ENCODE peak calls at places on chromosomes 12 and 14, in eight cellular contexts. N is right lobe of liver; L is RCC 7860; V is neural crest cell; K is activated T-cell treated with anti-CD3 and anti-CD28 coated beads, Interleukin-2, amount 50 U/mL, for 72 hours; R is endothelial cell; C is sigmoid colon; H is GM04504. W is an unnamed sample.

GRCh38 chr12:29717540-29718100 is 66.1 kb downstream of the TMTC1 start:
- DNase-seq in L (no peak), N (no peak), V (no peak), R (no peak), K (no peak), H (no peak), C (no peak), W (no peak)

GRCh38 chr12:47413806-47414205 is 292.0 kb downstream of the RPAP3 start:
- DNase-seq in K (no peak), L (no peak), N (no peak), V (no peak), C (no peak), R (no peak), H (peak), W (no peak)

GRCh38 chr14:65622703-65623102 is 210.2 kb downstream of the FUT8 start:
- DNase-seq in H (no peak), C (no peak), R (no peak), K (no peak), N (no peak), V (no peak), L (no peak), W (no peak)

GRCh38 chr12:79691299-79692248 is 810 bp upstream of the PAWR start:
- DNase-seq in L (peak), V (no peak), C (no peak), R (no peak), K (no peak), N (no peak), H (no peak), W (peak)

GRCh38 chr14:67719866-67720265 is 18.2 kb downstream of the RDH12 start:
- DNase-seq in L (no peak), N (no peak), H (no peak), C (no peak), R (no peak), K (no peak), V (no peak), W (no peak)

GRCh38 chr12:111010061-111010460 is 89.7 kb upstream of the MYL2 start:
- DNase-seq in R (no peak), H (no peak), V (no peak), N (no peak), L (no peak), C (no peak), K (no peak), W (no peak)

GRCh38 chr12:6264402-6265037 is 46.0 kb upstream of the PLEKHG6 start:
- DNase-seq in R (no peak), V (no peak), K (no peak), L (no peak), H (no peak), C (no peak), N (peak), W (no peak)

GRCh38 chr12:40837891-40838424 is 145.7 kb downstream of the CNTN1 start:
- DNase-seq in R (no peak), K (no peak), H (no peak), N (no peak), L (no peak), V (no peak), C (peak), W (no peak)

GRCh38 chr12:84807249-84807648 is 105.3 kb downstream of the SLC6A15 start:
- DNase-seq in N (no peak), V (no peak), R (no peak), K (no peak), H (peak), C (no peak), L (no peak), W (no peak)

GRCh38 chr14:95244587-95244986 is 75.1 kb downstream of the CLMN start:
- DNase-seq in H (no peak), C (no peak), R (no peak), V (no peak), K (no peak), N (no peak), L (no peak), W (no peak)

GRCh38 chr12:20657496-20657895 is 37.6 kb upstream of the SLCO1C1 start:
- DNase-seq in H (no peak), C (no peak), R (no peak), K (no peak), N (no peak), L (no peak), V (no peak), W (no peak)

GRCh38 chr12:117143008-117143532 is 43.9 kb upstream of the TESC start:
- DNase-seq in C (no peak), N (peak), V (no peak), K (no peak), R (no peak), H (no peak), L (no peak), W (no peak)

GRCh38 chr12:16417058-16417457 is 69.6 kb downstream of the MGST1 start:
- DNase-seq in H (no peak), R (no peak), C (no peak), L (no peak), V (no peak), K (no peak), N (no peak), W (no peak)

GRCh38 chr12:34275129-34275528 is 252.8 kb downstream of the ALG10 start:
- DNase-seq in R (no peak), H (no peak), V (no peak), C (no peak), L (no peak), K (no peak), N (no peak), W (no peak)

GRCh38 chr12:84910549-84911241 is 1.9 kb downstream of the SLC6A15 start:
- DNase-seq in H (no peak), V (peak), K (no peak), L (no peak), R (peak), N (no peak), C (no peak), W (peak)

GRCh38 chr14:103854822-103855733 is 7.7 kb upstream of the PPP1R13B start:
- DNase-seq in R (peak), H (no peak), C (no peak), L (no peak), N (no peak), K (no peak), V (no peak), W (peak)

GRCh38 chr12:86931714-86932113 is 675.5 kb upstream of the MGAT4C start:
- DNase-seq in C (no peak), N (no peak), K (no peak), H (no peak), R (no peak), V (no peak), L (no peak), W (no peak)

GRCh38 chr12:50110762-50111416 is 1.1 kb upstream of the COX14 start:
- DNase-seq in N (peak), K (no peak), H (no peak), V (no peak), R (no peak), C (peak), L (peak), W (peak)

GRCh38 chr14:100072783-100073346 is 7.6 kb downstream of the EVL start:
- DNase-seq in R (no peak), C (no peak), K (peak), N (no peak), V (no peak), L (no peak), H (no peak), W (no peak)

GRCh38 chr12:116009805-116010204 is 267.7 kb downstream of the MED13L start:
- DNase-seq in R (no peak), H (no peak), C (no peak), V (no peak), N (no peak), L (no peak), K (no peak), W (no peak)

GRCh38 chr14:101473045-101473729 is 88.1 kb upstream of the DIO3 start:
- DNase-seq in C (peak), K (no peak), H (no peak), L (no peak), N (no peak), V (no peak), R (no peak), W (no peak)

GRCh38 chr12:112974904-112975303 is 3.4 kb upstream of the OAS2 start:
- DNase-seq in V (no peak), R (no peak), N (no peak), L (no peak), K (no peak), C (no peak), H (no peak), W (no peak)

GRCh38 chr14:72527591-72527990 is 366.3 kb downstream of the DPF3 start:
- DNase-seq in R (no peak), N (no peak), C (no peak), V (no peak), L (no peak), H (no peak), K (no peak), W (no peak)

GRCh38 chr12:4591180-4591687 is 29.2 kb downstream of the DYRK4 start:
- DNase-seq in K (no peak), V (no peak), H (no peak), C (no peak), L (no peak), N (no peak), R (no peak), W (no peak)

W was measured in SJCRH30.